ENCODE peak calls at places on chromosomes 13 and 19, in nine cellular contexts. One of them, this sample, is unnamed.

GRCh38 chr19:55149078-55150003 is at the start of gene TNNT1:
- DNase-seq in NCI-H2029: no peak
- DNase-seq in HFFc6: no peak
- DNase-seq in choroid plexus epithelial cell: no peak
- DNase-seq in stimulated activated CD4-positive, alpha-beta T cell treated with anti-CD3 and anti-CD28 coated beads, Interleukin-15, amount 100 ng/mL, for 48 hours: no peak
- DNase-seq in HCT116: no peak
- DNase-seq in uterus: no peak
- DNase-seq in midbrain: no peak
- DNase-seq in AG09309: no peak
- DNase-seq in this sample: no peak

GRCh38 chr19:49746206-49746958 is 16.7 kb downstream of the TSKS start:
- DNase-seq in midbrain: no peak
- DNase-seq in NCI-H2029: no peak
- DNase-seq in choroid plexus epithelial cell: peak
- DNase-seq in HFFc6: no peak
- DNase-seq in AG09309: no peak
- DNase-seq in uterus: peak
- DNase-seq in HCT116: peak
- DNase-seq in stimulated activated CD4-positive, alpha-beta T cell treated with anti-CD3 and anti-CD28 coated beads, Interleukin-15, amount 100 ng/mL, for 48 hours: peak
- DNase-seq in this sample: no peak

GRCh38 chr13:20814224-20814910 is 40.6 kb upstream of the EEF1AKMT1 start:
- DNase-seq in midbrain: no peak
- DNase-seq in NCI-H2029: peak
- DNase-seq in HFFc6: peak
- DNase-seq in AG09309: peak
- DNase-seq in stimulated activated CD4-positive, alpha-beta T cell treated with anti-CD3 and anti-CD28 coated beads, Interleukin-15, amount 100 ng/mL, for 48 hours: no peak
- DNase-seq in uterus: peak
- DNase-seq in choroid plexus epithelial cell: peak
- DNase-seq in HCT116: no peak
- DNase-seq in this sample: peak

GRCh38 chr13:20118268-20119140 is 42.3 kb downstream of the GJA3 start:
- DNase-seq in NCI-H2029: no peak
- DNase-seq in AG09309: no peak
- DNase-seq in choroid plexus epithelial cell: peak
- DNase-seq in midbrain: peak
- DNase-seq in stimulated activated CD4-positive, alpha-beta T cell treated with anti-CD3 and anti-CD28 coated beads, Interleukin-15, amount 100 ng/mL, for 48 hours: no peak
- DNase-seq in HFFc6: no peak
- DNase-seq in HCT116: no peak
- DNase-seq in uterus: peak
- DNase-seq in this sample: no peak

GRCh38 chr19:16293133-16294085 is 31.2 kb upstream of the KLF2 start:
- DNase-seq in stimulated activated CD4-positive, alpha-beta T cell treated with anti-CD3 and anti-CD28 coated beads, Interleukin-15, amount 100 ng/mL, for 48 hours: no peak
- DNase-seq in NCI-H2029: no peak
- DNase-seq in choroid plexus epithelial cell: peak
- DNase-seq in uterus: peak
- DNase-seq in AG09309: peak
- DNase-seq in HCT116: no peak
- DNase-seq in HFFc6: peak
- DNase-seq in midbrain: no peak
- DNase-seq in this sample: peak

GRCh38 chr13:100399455-100399854 is 189.1 kb downstream of the GGACT start:
- DNase-seq in uterus: no peak
- DNase-seq in stimulated activated CD4-positive, alpha-beta T cell treated with anti-CD3 and anti-CD28 coated beads, Interleukin-15, amount 100 ng/mL, for 48 hours: no peak
- DNase-seq in AG09309: no peak
- DNase-seq in choroid plexus epithelial cell: no peak
- DNase-seq in HFFc6: no peak
- DNase-seq in NCI-H2029: peak
- DNase-seq in HCT116: no peak
- DNase-seq in midbrain: no peak
- DNase-seq in this sample: no peak

GRCh38 chr19:55552620-55553019 is 7.3 kb upstream of the SBK3 start:
- DNase-seq in HCT116: no peak
- DNase-seq in uterus: no peak
- DNase-seq in stimulated activated CD4-positive, alpha-beta T cell treated with anti-CD3 and anti-CD28 coated beads, Interleukin-15, amount 100 ng/mL, for 48 hours: no peak
- DNase-seq in choroid plexus epithelial cell: peak
- DNase-seq in HFFc6: peak
- DNase-seq in NCI-H2029: no peak
- DNase-seq in AG09309: peak
- DNase-seq in midbrain: no peak
- DNase-seq in this sample: peak

GRCh38 chr19:3363841-3364500 is 2.4 kb upstream of the NFIC start:
- DNase-seq in HCT116: no peak
- DNase-seq in midbrain: no peak
- DNase-seq in HFFc6: no peak
- DNase-seq in choroid plexus epithelial cell: no peak
- DNase-seq in stimulated activated CD4-positive, alpha-beta T cell treated with anti-CD3 and anti-CD28 coated beads, Interleukin-15, amount 100 ng/mL, for 48 hours: no peak
- DNase-seq in uterus: no peak
- DNase-seq in NCI-H2029: no peak
- DNase-seq in AG09309: no peak
- DNase-seq in this sample: no peak

GRCh38 chr19:18650468-18651001 is 13.7 kb downstream of the KLHL26 start:
- DNase-seq in HCT116: no peak
- DNase-seq in choroid plexus epithelial cell: peak
- DNase-seq in uterus: peak
- DNase-seq in stimulated activated CD4-positive, alpha-beta T cell treated with anti-CD3 and anti-CD28 coated beads, Interleukin-15, amount 100 ng/mL, for 48 hours: no peak
- DNase-seq in midbrain: no peak
- DNase-seq in AG09309: no peak
- DNase-seq in HFFc6: peak
- DNase-seq in NCI-H2029: no peak
- DNase-seq in this sample: no peak

GRCh38 chr13:29758591-29759114 is 91.8 kb downstream of the UBL3 start:
- DNase-seq in uterus: no peak
- DNase-seq in choroid plexus epithelial cell: peak
- DNase-seq in HFFc6: peak
- DNase-seq in NCI-H2029: no peak
- DNase-seq in midbrain: peak
- DNase-seq in HCT116: no peak
- DNase-seq in stimulated activated CD4-positive, alpha-beta T cell treated with anti-CD3 and anti-CD28 coated beads, Interleukin-15, amount 100 ng/mL, for 48 hours: peak
- DNase-seq in AG09309: no peak
- DNase-seq in this sample: peak

GRCh38 chr13:113744197-113745000 is 14.6 kb upstream of the TMEM255B start:
- DNase-seq in AG09309: no peak
- DNase-seq in stimulated activated CD4-positive, alpha-beta T cell treated with anti-CD3 and anti-CD28 coated beads, Interleukin-15, amount 100 ng/mL, for 48 hours: no peak
- DNase-seq in NCI-H2029: no peak
- DNase-seq in uterus: no peak
- DNase-seq in HCT116: no peak
- DNase-seq in HFFc6: no peak
- DNase-seq in choroid plexus epithelial cell: no peak
- DNase-seq in midbrain: no peak
- DNase-seq in this sample: no peak

GRCh38 chr13:40432018-40432978 is 234.1 kb downstream of the FOXO1 start:
- DNase-seq in NCI-H2029: no peak
- DNase-seq in uterus: no peak
- DNase-seq in HFFc6: no peak
- DNase-seq in choroid plexus epithelial cell: no peak
- DNase-seq in midbrain: no peak
- DNase-seq in stimulated activated CD4-positive, alpha-beta T cell treated with anti-CD3 and anti-CD28 coated beads, Interleukin-15, amount 100 ng/mL, for 48 hours: no peak
- DNase-seq in AG09309: no peak
- DNase-seq in HCT116: no peak
- DNase-seq in this sample: no peak

GRCh38 chr19:18230941-18231734 is 4.9 kb upstream of the PDE4C start:
- DNase-seq in stimulated activated CD4-positive, alpha-beta T cell treated with anti-CD3 and anti-CD28 coated beads, Interleukin-15, amount 100 ng/mL, for 48 hours: no peak
- DNase-seq in AG09309: no peak
- DNase-seq in HCT116: no peak
- DNase-seq in NCI-H2029: no peak
- DNase-seq in uterus: no peak
- DNase-seq in midbrain: no peak
- DNase-seq in HFFc6: no peak
- DNase-seq in choroid plexus epithelial cell: peak
- DNase-seq in this sample: no peak

GRCh38 chr19:51251453-51251790 is 542 bp downstream of the SIGLECL1 start:
- DNase-seq in HFFc6: no peak
- DNase-seq in NCI-H2029: no peak
- DNase-seq in AG09309: no peak
- DNase-seq in stimulated activated CD4-positive, alpha-beta T cell treated with anti-CD3 and anti-CD28 coated beads, Interleukin-15, amount 100 ng/mL, for 48 hours: no peak
- DNase-seq in choroid plexus epithelial cell: no peak
- DNase-seq in HCT116: no peak
- DNase-seq in uterus: no peak
- DNase-seq in midbrain: no peak
- DNase-seq in this sample: no peak

GRCh38 chr19:13804830-13805683 is 9.8 kb downstream of the ZSWIM4 start:
- DNase-seq in NCI-H2029: no peak
- DNase-seq in HFFc6: no peak
- DNase-seq in uterus: no peak
- DNase-seq in midbrain: no peak
- DNase-seq in AG09309: no peak
- DNase-seq in HCT116: no peak
- DNase-seq in stimulated activated CD4-positive, alpha-beta T cell treated with anti-CD3 and anti-CD28 coated beads, Interleukin-15, amount 100 ng/mL, for 48 hours: no peak
- DNase-seq in choroid plexus epithelial cell: no peak
- DNase-seq in this sample: no peak

GRCh38 chr13:113735194-113735593 is 23.8 kb upstream of the TMEM255B start:
- DNase-seq in uterus: no peak
- DNase-seq in HFFc6: no peak
- DNase-seq in HCT116: no peak
- DNase-seq in NCI-H2029: no peak
- DNase-seq in AG09309: no peak
- DNase-seq in midbrain: no peak
- DNase-seq in stimulated activated CD4-positive, alpha-beta T cell treated with anti-CD3 and anti-CD28 coated beads, Interleukin-15, amount 100 ng/mL, for 48 hours: no peak
- DNase-seq in choroid plexus epithelial cell: no peak
- DNase-seq in this sample: no peak

GRCh38 chr19:19170053-19170945 is at the start of gene MEF2B:
- DNase-seq in AG09309: no peak
- DNase-seq in HCT116: no peak
- DNase-seq in HFFc6: no peak
- DNase-seq in choroid plexus epithelial cell: peak
- DNase-seq in uterus: no peak
- DNase-seq in stimulated activated CD4-positive, alpha-beta T cell treated with anti-CD3 and anti-CD28 coated beads, Interleukin-15, amount 100 ng/mL, for 48 hours: peak
- DNase-seq in NCI-H2029: peak
- DNase-seq in midbrain: peak
- DNase-seq in this sample: peak

GRCh38 chr13:103799028-103799427 is 732.8 kb upstream of the SLC10A2 start:
- DNase-seq in uterus: no peak
- DNase-seq in HCT116: no peak
- DNase-seq in stimulated activated CD4-positive, alpha-beta T cell treated with anti-CD3 and anti-CD28 coated beads, Interleukin-15, amount 100 ng/mL, for 48 hours: no peak
- DNase-seq in choroid plexus epithelial cell: peak
- DNase-seq in HFFc6: no peak
- DNase-seq in midbrain: no peak
- DNase-seq in NCI-H2029: no peak
- DNase-seq in AG09309: no peak
- DNase-seq in this sample: no peak

GRCh38 chr19:52527134-52527953 is at the start of gene ZNF808:
- DNase-seq in HFFc6: peak
- DNase-seq in stimulated activated CD4-positive, alpha-beta T cell treated with anti-CD3 and anti-CD28 coated beads, Interleukin-15, amount 100 ng/mL, for 48 hours: peak
- DNase-seq in midbrain: peak
- DNase-seq in choroid plexus epithelial cell: peak
- DNase-seq in NCI-H2029: peak
- DNase-seq in AG09309: peak
- DNase-seq in HCT116: peak
- DNase-seq in uterus: peak
- DNase-seq in this sample: peak

GRCh38 chr13:67574320-67575233 is 344.4 kb upstream of the PCDH9 start:
- DNase-seq in NCI-H2029: no peak
- DNase-seq in HFFc6: no peak
- DNase-seq in uterus: no peak
- DNase-seq in choroid plexus epithelial cell: peak
- DNase-seq in AG09309: no peak
- DNase-seq in midbrain: no peak
- DNase-seq in stimulated activated CD4-positive, alpha-beta T cell treated with anti-CD3 and anti-CD28 coated beads, Interleukin-15, amount 100 ng/mL, for 48 hours: no peak
- DNase-seq in HCT116: no peak
- DNase-seq in this sample: no peak

GRCh38 chr13:49000247-49000646 is 24.5 kb downstream of the FNDC3A start:
- DNase-seq in stimulated activated CD4-positive, alpha-beta T cell treated with anti-CD3 and anti-CD28 coated beads, Interleukin-15, amount 100 ng/mL, for 48 hours: no peak
- DNase-seq in AG09309: no peak
- DNase-seq in HFFc6: no peak
- DNase-seq in uterus: no peak
- DNase-seq in midbrain: no peak
- DNase-seq in choroid plexus epithelial cell: no peak
- DNase-seq in HCT116: no peak
- DNase-seq in NCI-H2029: no peak
- DNase-seq in this sample: no peak

GRCh38 chr13:32381539-32381938 is 46.4 kb downstream of the N4BP2L1 start:
- DNase-seq in HFFc6: peak
- DNase-seq in choroid plexus epithelial cell: peak
- DNase-seq in midbrain: peak
- DNase-seq in AG09309: no peak
- DNase-seq in stimulated activated CD4-positive, alpha-beta T cell treated with anti-CD3 and anti-CD28 coated beads, Interleukin-15, amount 100 ng/mL, for 48 hours: no peak
- DNase-seq in NCI-H2029: no peak
- DNase-seq in uterus: no peak
- DNase-seq in HCT116: peak
- DNase-seq in this sample: no peak

GRCh38 chr13:51643882-51644281 is 59.6 kb downstream of the WDFY2 start:
- DNase-seq in HFFc6: peak
- DNase-seq in NCI-H2029: no peak
- DNase-seq in stimulated activated CD4-positive, alpha-beta T cell treated with anti-CD3 and anti-CD28 coated beads, Interleukin-15, amount 100 ng/mL, for 48 hours: no peak
- DNase-seq in HCT116: peak
- DNase-seq in uterus: no peak
- DNase-seq in AG09309: peak
- DNase-seq in choroid plexus epithelial cell: peak
- DNase-seq in midbrain: no peak
- DNase-seq in this sample: peak

GRCh38 chr13:113398963-113399754 is 35.2 kb upstream of the GRTP1 start:
- DNase-seq in HCT116: no peak
- DNase-seq in stimulated activated CD4-positive, alpha-beta T cell treated with anti-CD3 and anti-CD28 coated beads, Interleukin-15, amount 100 ng/mL, for 48 hours: no peak
- DNase-seq in uterus: no peak
- DNase-seq in midbrain: no peak
- DNase-seq in HFFc6: no peak
- DNase-seq in choroid plexus epithelial cell: peak
- DNase-seq in AG09309: peak
- DNase-seq in NCI-H2029: no peak
- DNase-seq in this sample: no peak

GRCh38 chr13:41746259-41746658 is 214.7 kb downstream of the VWA8 start:
- DNase-seq in stimulated activated CD4-positive, alpha-beta T cell treated with anti-CD3 and anti-CD28 coated beads, Interleukin-15, amount 100 ng/mL, for 48 hours: no peak
- DNase-seq in midbrain: no peak
- DNase-seq in HFFc6: peak
- DNase-seq in NCI-H2029: no peak
- DNase-seq in uterus: no peak
- DNase-seq in HCT116: peak
- DNase-seq in choroid plexus epithelial cell: peak
- DNase-seq in AG09309: peak
- DNase-seq in this sample: peak

GRCh38 chr19:12703056-12703455 is 6.6 kb upstream of the FBXW9 start:
- DNase-seq in NCI-H2029: peak
- DNase-seq in AG09309: no peak
- DNase-seq in choroid plexus epithelial cell: peak
- DNase-seq in HCT116: peak
- DNase-seq in midbrain: no peak
- DNase-seq in HFFc6: no peak
- DNase-seq in uterus: no peak
- DNase-seq in stimulated activated CD4-positive, alpha-beta T cell treated with anti-CD3 and anti-CD28 coated beads, Interleukin-15, amount 100 ng/mL, for 48 hours: no peak
- DNase-seq in this sample: no peak

GRCh38 chr19:35142531-35143230 is 374 bp upstream of the FXYD7 start:
- DNase-seq in HFFc6: no peak
- DNase-seq in stimulated activated CD4-positive, alpha-beta T cell treated with anti-CD3 and anti-CD28 coated beads, Interleukin-15, amount 100 ng/mL, for 48 hours: peak
- DNase-seq in choroid plexus epithelial cell: peak
- DNase-seq in uterus: peak
- DNase-seq in midbrain: peak
- DNase-seq in HCT116: no peak
- DNase-seq in NCI-H2029: peak
- DNase-seq in AG09309: no peak
- DNase-seq in this sample: no peak

GRCh38 chr13:100645382-100645781 is 29.2 kb downstream of the TMTC4 start:
- DNase-seq in uterus: no peak
- DNase-seq in AG09309: no peak
- DNase-seq in HCT116: no peak
- DNase-seq in choroid plexus epithelial cell: no peak
- DNase-seq in midbrain: no peak
- DNase-seq in HFFc6: no peak
- DNase-seq in stimulated activated CD4-positive, alpha-beta T cell treated with anti-CD3 and anti-CD28 coated beads, Interleukin-15, amount 100 ng/mL, for 48 hours: no peak
- DNase-seq in NCI-H2029: peak
- DNase-seq in this sample: no peak

GRCh38 chr19:29013325-29013724 is 199.6 kb downstream of the UQCRFS1 start:
- DNase-seq in AG09309: no peak
- DNase-seq in NCI-H2029: no peak
- DNase-seq in midbrain: no peak
- DNase-seq in HFFc6: no peak
- DNase-seq in uterus: no peak
- DNase-seq in stimulated activated CD4-positive, alpha-beta T cell treated with anti-CD3 and anti-CD28 coated beads, Interleukin-15, amount 100 ng/mL, for 48 hours: no peak
- DNase-seq in choroid plexus epithelial cell: no peak
- DNase-seq in HCT116: no peak
- DNase-seq in this sample: no peak

GRCh38 chr13:24052547-24052981 is 108.0 kb upstream of the SPATA13 start:
- DNase-seq in uterus: peak
- DNase-seq in HCT116: no peak
- DNase-seq in choroid plexus epithelial cell: peak
- DNase-seq in midbrain: no peak
- DNase-seq in HFFc6: no peak
- DNase-seq in AG09309: no peak
- DNase-seq in NCI-H2029: no peak
- DNase-seq in stimulated activated CD4-positive, alpha-beta T cell treated with anti-CD3 and anti-CD28 coated beads, Interleukin-15, amount 100 ng/mL, for 48 hours: no peak
- DNase-seq in this sample: no peak

GRCh38 chr19:55340784-55341147 is 1.1 kb downstream of the KMT5C start:
- DNase-seq in AG09309: no peak
- DNase-seq in midbrain: no peak
- DNase-seq in choroid plexus epithelial cell: no peak
- DNase-seq in NCI-H2029: no peak
- DNase-seq in uterus: no peak
- DNase-seq in HFFc6: no peak
- DNase-seq in HCT116: no peak
- DNase-seq in stimulated activated CD4-positive, alpha-beta T cell treated with anti-CD3 and anti-CD28 coated beads, Interleukin-15, amount 100 ng/mL, for 48 hours: peak
- DNase-seq in this sample: no peak

This sample was measured in GM04504.